ENCODE peak calls at places on chromosomes 3 and 15, in six cellular contexts. One of them, this sample, is unnamed.

GRCh38 chr15:59199775-59200465 is 6.7 kb upstream of the LDHAL6B start:
- DNase-seq in B cell: no peak
- DNase-seq in A673: peak; percentile 63
- DNase-seq in PC-3: peak; percentile 86
- DNase-seq in fibroblast of lung: peak; percentile 43
- DNase-seq in RWPE2: peak; percentile 35
- DNase-seq in this sample: peak; percentile 70

GRCh38 chr3:171049831-171050444 is 23.4 kb upstream of the SLC2A2 start:
- DNase-seq in RWPE2: peak; percentile 49
- DNase-seq in A673: peak; percentile 58
- DNase-seq in fibroblast of lung: peak; percentile 70
- DNase-seq in PC-3: peak; percentile 81
- DNase-seq in B cell: peak; percentile 57
- DNase-seq in this sample: peak; percentile 77

GRCh38 chr3:117411991-117412390 is 702.4 kb downstream of the TUSC7 start:
- DNase-seq in RWPE2: no peak
- DNase-seq in B cell: no peak
- DNase-seq in PC-3: no peak
- DNase-seq in fibroblast of lung: no peak
- DNase-seq in A673: no peak
- DNase-seq in this sample: no peak

GRCh38 chr15:67085818-67086649 is 20.6 kb downstream of the SMAD3 start:
- DNase-seq in B cell: peak; percentile 74
- DNase-seq in fibroblast of lung: peak; percentile 91
- DNase-seq in RWPE2: no peak
- DNase-seq in A673: no peak
- DNase-seq in PC-3: no peak
- DNase-seq in this sample: peak; percentile 82

GRCh38 chr3:30227571-30228301 is 378.7 kb upstream of the TGFBR2 start:
- DNase-seq in fibroblast of lung: peak; percentile 93
- DNase-seq in PC-3: peak; percentile 86
- DNase-seq in A673: peak; percentile 35
- DNase-seq in RWPE2: no peak
- DNase-seq in B cell: no peak
- DNase-seq in this sample: peak; percentile 97

GRCh38 chr15:77107068-77107467 is 36.2 kb upstream of the TSPAN3 start:
- DNase-seq in A673: no peak
- DNase-seq in PC-3: no peak
- DNase-seq in B cell: no peak
- DNase-seq in fibroblast of lung: peak; percentile 46
- DNase-seq in RWPE2: no peak
- DNase-seq in this sample: peak; percentile 52

GRCh38 chr15:60477991-60478632 is 830 bp downstream of the ICE2 start:
- DNase-seq in A673: no peak
- DNase-seq in RWPE2: no peak
- DNase-seq in fibroblast of lung: peak; percentile 39
- DNase-seq in B cell: no peak
- DNase-seq in PC-3: peak; percentile 23
- DNase-seq in this sample: peak; percentile 35

GRCh38 chr3:153246805-153247204 is 84.8 kb downstream of the RAP2B start:
- DNase-seq in fibroblast of lung: peak; percentile 93
- DNase-seq in RWPE2: no peak
- DNase-seq in A673: no peak
- DNase-seq in B cell: no peak
- DNase-seq in PC-3: no peak
- DNase-seq in this sample: peak; percentile 51

GRCh38 chr15:28881170-28881569 is 4.6 kb upstream of the APBA2 start:
- DNase-seq in fibroblast of lung: peak; percentile 58
- DNase-seq in PC-3: peak; percentile 26
- DNase-seq in A673: no peak
- DNase-seq in RWPE2: no peak
- DNase-seq in B cell: no peak
- DNase-seq in this sample: peak; percentile 47

GRCh38 chr15:82647835-82648256 is 683 bp upstream of the CPEB1 start:
- DNase-seq in RWPE2: no peak
- DNase-seq in fibroblast of lung: no peak
- DNase-seq in B cell: no peak
- DNase-seq in A673: no peak
- DNase-seq in PC-3: no peak
- DNase-seq in this sample: no peak

GRCh38 chr15:82646250-82647044 is 716 bp downstream of the CPEB1 start:
- DNase-seq in A673: no peak
- DNase-seq in B cell: no peak
- DNase-seq in fibroblast of lung: no peak
- DNase-seq in PC-3: no peak
- DNase-seq in RWPE2: no peak
- DNase-seq in this sample: no peak

GRCh38 chr15:82648257-82649103 is 1.3 kb upstream of the CPEB1 start:
- DNase-seq in B cell: no peak
- DNase-seq in PC-3: no peak
- DNase-seq in A673: no peak
- DNase-seq in fibroblast of lung: peak; percentile 16
- DNase-seq in RWPE2: no peak
- DNase-seq in this sample: no peak

GRCh38 chr15:82649226-82649999 is 2.2 kb upstream of the CPEB1 start:
- DNase-seq in A673: no peak
- DNase-seq in fibroblast of lung: no peak
- DNase-seq in PC-3: no peak
- DNase-seq in B cell: no peak
- DNase-seq in RWPE2: no peak
- DNase-seq in this sample: no peak

DNA sequence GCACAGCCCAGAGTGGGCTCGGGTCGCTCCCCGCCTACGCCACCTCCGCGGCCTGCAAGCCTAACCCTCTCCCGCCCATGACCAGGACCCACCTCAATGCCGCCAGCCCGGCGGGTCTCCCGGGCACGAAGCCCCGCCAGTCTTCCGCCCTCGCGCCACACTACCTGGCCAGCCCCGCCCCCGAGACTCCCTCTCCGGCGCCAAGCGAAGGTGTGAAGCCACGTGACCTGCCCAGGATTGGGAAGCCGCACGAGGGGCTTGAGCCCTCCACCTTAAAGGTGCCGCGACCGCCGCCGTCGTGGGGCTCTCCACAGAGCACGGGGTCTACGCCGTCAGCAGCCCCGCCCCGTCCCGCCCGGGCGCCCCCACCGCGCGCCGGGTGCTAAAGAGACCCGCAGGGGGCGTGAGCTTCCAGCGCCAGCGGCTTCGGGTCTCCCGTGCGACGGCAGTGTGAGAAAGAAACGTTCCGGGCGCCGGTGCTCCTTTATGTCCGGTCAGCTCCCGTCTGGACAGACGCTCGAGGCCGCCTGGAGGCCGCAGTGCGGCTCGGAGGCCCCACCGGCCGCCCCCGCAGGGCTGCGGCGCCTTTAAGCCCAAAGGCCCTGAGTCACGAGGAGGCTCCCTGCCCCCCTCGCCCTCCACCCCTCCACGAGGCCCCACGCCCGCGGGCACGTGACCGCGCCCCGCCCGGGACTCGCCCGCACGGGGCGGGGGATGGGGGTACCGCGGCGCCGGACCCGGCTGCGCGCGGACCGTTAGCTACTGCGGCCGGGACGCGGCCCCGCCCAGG is at the start of gene CPEB1:
- DNase-seq in B cell: no peak
- DNase-seq in PC-3: no peak
- DNase-seq in A673: peak; percentile 22
- DNase-seq in RWPE2: no peak
- DNase-seq in fibroblast of lung: peak; percentile 51
- DNase-seq in this sample: peak; percentile 26
- TF ChIP-seq CTCF in B cell: peak; percentile 16
- TF ChIP-seq CTCF in PC-3: no peak
- TF ChIP-seq CTCF in A673: peak; percentile 39
- TF ChIP-seq CTCF in RWPE2: peak; percentile 40
- TF ChIP-seq CTCF in fibroblast of lung: no peak
- TF ChIP-seq CTCF in this sample: no peak

DNA sequence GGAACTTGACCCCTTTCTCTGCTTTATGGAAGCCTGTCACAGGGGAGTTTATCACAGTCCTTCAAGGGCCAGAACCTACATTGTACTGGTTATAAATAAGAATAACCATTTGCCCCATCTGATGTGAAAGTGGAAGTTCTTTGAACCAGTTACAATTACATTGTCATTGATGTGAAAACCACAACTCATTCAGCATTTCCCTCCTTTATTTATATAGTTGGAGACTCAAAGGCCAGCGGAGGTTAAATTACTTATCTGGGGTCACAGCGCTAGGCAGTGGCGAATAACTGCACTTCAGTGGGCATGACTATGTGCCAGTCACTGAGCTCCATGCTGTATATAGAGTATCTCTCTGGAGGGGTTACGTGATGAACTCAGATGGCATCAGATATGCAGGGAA is 60.6 kb upstream of the TBC1D5 start:
- DNase-seq in B cell: no peak
- DNase-seq in RWPE2: no peak
- DNase-seq in fibroblast of lung: no peak
- DNase-seq in PC-3: no peak
- DNase-seq in A673: no peak
- DNase-seq in this sample: no peak
- TF ChIP-seq CTCF in B cell: no peak
- TF ChIP-seq CTCF in RWPE2: no peak
- TF ChIP-seq CTCF in fibroblast of lung: no peak
- TF ChIP-seq CTCF in PC-3: no peak
- TF ChIP-seq CTCF in A673: no peak
- TF ChIP-seq CTCF in this sample: no peak

GRCh38 chr15:74837482-74837881 is 5.5 kb downstream of the ULK3 start:
- DNase-seq in B cell: no peak
- DNase-seq in RWPE2: peak; percentile 63
- DNase-seq in PC-3: no peak
- DNase-seq in fibroblast of lung: no peak
- DNase-seq in A673: no peak
- DNase-seq in this sample: no peak
- TF ChIP-seq CTCF in B cell: no peak
- TF ChIP-seq CTCF in RWPE2: no peak
- TF ChIP-seq CTCF in PC-3: no peak
- TF ChIP-seq CTCF in fibroblast of lung: no peak
- TF ChIP-seq CTCF in A673: no peak
- TF ChIP-seq CTCF in this sample: no peak

GRCh38 chr3:16373270-16373785 is 108.3 kb downstream of the OXNAD1 start:
- DNase-seq in PC-3: no peak
- DNase-seq in RWPE2: no peak
- DNase-seq in fibroblast of lung: no peak
- DNase-seq in B cell: no peak
- DNase-seq in A673: no peak
- DNase-seq in this sample: no peak
- TF ChIP-seq CTCF in PC-3: no peak
- TF ChIP-seq CTCF in RWPE2: no peak
- TF ChIP-seq CTCF in fibroblast of lung: no peak
- TF ChIP-seq CTCF in B cell: no peak
- TF ChIP-seq CTCF in A673: no peak
- TF ChIP-seq CTCF in this sample: no peak

GRCh38 chr15:87032291-87032690 is 952.6 kb downstream of the AGBL1 start:
- DNase-seq in PC-3: peak; percentile 30
- DNase-seq in B cell: no peak
- DNase-seq in fibroblast of lung: no peak
- DNase-seq in RWPE2: peak; percentile 79
- DNase-seq in A673: no peak
- DNase-seq in this sample: no peak

GRCh38 chr15:87034886-87035285 is 955.2 kb downstream of the AGBL1 start:
- DNase-seq in fibroblast of lung: no peak
- DNase-seq in B cell: no peak
- DNase-seq in PC-3: no peak
- DNase-seq in RWPE2: no peak
- DNase-seq in A673: no peak
- DNase-seq in this sample: no peak

GRCh38 chr15:87033056-87033455 is 953.4 kb downstream of the AGBL1 start:
- DNase-seq in PC-3: peak; percentile 46
- DNase-seq in B cell: no peak
- DNase-seq in A673: no peak
- DNase-seq in RWPE2: no peak
- DNase-seq in fibroblast of lung: no peak
- DNase-seq in this sample: peak; percentile 2

GRCh38 chr15:87031545-87032230 is 952.0 kb downstream of the AGBL1 start:
- DNase-seq in fibroblast of lung: no peak
- DNase-seq in RWPE2: no peak
- DNase-seq in B cell: no peak
- DNase-seq in PC-3: no peak
- DNase-seq in A673: no peak
- DNase-seq in this sample: no peak
- TF ChIP-seq CTCF in fibroblast of lung: no peak
- TF ChIP-seq CTCF in RWPE2: no peak
- TF ChIP-seq CTCF in B cell: no peak
- TF ChIP-seq CTCF in PC-3: no peak
- TF ChIP-seq CTCF in A673: no peak
- TF ChIP-seq CTCF in this sample: no peak

GRCh38 chr15:31265090-31265870 is 61.4 kb upstream of the KLF13 start:
- DNase-seq in RWPE2: peak; percentile 57
- DNase-seq in B cell: peak; percentile 37
- DNase-seq in A673: no peak
- DNase-seq in PC-3: no peak
- DNase-seq in fibroblast of lung: no peak
- DNase-seq in this sample: no peak

GRCh38 chr15:31262901-31263671 is 63.5 kb upstream of the KLF13 start:
- DNase-seq in PC-3: no peak
- DNase-seq in RWPE2: peak; percentile 45
- DNase-seq in A673: no peak
- DNase-seq in fibroblast of lung: peak; percentile 29
- DNase-seq in B cell: peak; percentile 82
- DNase-seq in this sample: no peak

GRCh38 chr15:31264534-31265089 is 62.0 kb upstream of the KLF13 start:
- DNase-seq in B cell: no peak
- DNase-seq in PC-3: no peak
- DNase-seq in fibroblast of lung: no peak
- DNase-seq in A673: no peak
- DNase-seq in RWPE2: peak; percentile 40
- DNase-seq in this sample: no peak

GRCh38 chr15:31262143-31262530 is 64.5 kb upstream of the KLF13 start:
- DNase-seq in PC-3: no peak
- DNase-seq in RWPE2: peak; percentile 49
- DNase-seq in A673: no peak
- DNase-seq in fibroblast of lung: no peak
- DNase-seq in B cell: peak; percentile 26
- DNase-seq in this sample: no peak

DNA sequence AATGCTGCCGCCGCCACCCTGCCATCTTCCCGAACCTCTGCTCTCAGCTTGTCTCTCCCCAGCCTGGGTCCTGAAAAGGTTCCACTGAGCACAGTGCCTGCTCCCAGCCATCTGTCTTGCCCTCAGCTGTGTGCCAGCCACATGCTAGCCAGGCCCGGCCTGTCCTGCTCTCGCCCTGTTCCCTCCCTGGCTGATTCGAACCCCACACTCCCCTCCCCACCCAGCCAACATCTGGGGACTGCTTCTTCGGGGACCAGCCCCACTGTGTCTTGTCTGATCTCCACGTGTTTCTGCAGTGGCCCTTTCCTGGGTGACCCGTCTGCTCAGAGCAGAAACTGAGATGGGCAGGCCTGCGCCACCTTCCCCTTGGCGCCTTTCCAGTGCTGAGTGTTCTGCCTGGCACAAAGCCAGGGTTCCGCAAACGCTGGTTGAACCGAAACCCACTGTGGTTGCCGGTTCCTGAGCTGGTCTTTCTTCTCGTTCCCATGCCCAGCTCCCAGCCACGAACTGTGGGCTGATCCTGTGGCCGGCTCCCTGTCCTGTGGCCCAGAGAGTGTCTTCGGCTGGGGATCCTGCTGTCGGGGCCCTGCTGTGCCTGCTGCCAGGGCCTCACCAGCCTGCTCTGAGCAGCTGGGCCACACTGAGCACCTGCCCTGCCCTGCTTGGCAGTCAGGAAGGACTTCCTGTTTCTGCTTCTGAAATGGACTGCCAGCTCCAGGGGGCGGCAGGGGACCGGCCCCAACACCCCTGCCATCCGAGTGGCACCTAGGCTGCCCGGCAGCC is 62.7 kb upstream of the KLF13 start:
- DNase-seq in fibroblast of lung: no peak
- DNase-seq in RWPE2: peak; percentile 77
- DNase-seq in PC-3: no peak
- DNase-seq in B cell: peak; percentile 86
- DNase-seq in A673: peak; percentile 22
- DNase-seq in this sample: no peak
- TF ChIP-seq CTCF in fibroblast of lung: no peak
- TF ChIP-seq CTCF in RWPE2: no peak
- TF ChIP-seq CTCF in PC-3: no peak
- TF ChIP-seq CTCF in B cell: no peak
- TF ChIP-seq CTCF in A673: no peak
- TF ChIP-seq CTCF in this sample: no peak